ENCODE peak calls at places on chromosomes 16 and 17, in six cellular contexts. V is K562, E is GM12892, J is HepG2, W is H1, R is GM12878. I is an unnamed sample.

GRCh38 chr17:76063880-76064546 is 8.3 kb downstream of the SRP68 start:
- DNase-seq in V (no peak), W (no peak), R (no peak), E (no peak), J (no peak), I (no peak)

GRCh38 chr17:34712481-34713195 is 133.3 kb downstream of the TMEM132E start:
- DNase-seq in R (no peak), V (no peak), E (no peak), W (no peak), J (no peak), I (no peak)

GRCh38 chr16:15616068-15616467 is 26.9 kb downstream of the MARF1 start:
- DNase-seq in E (no peak), J (no peak), W (no peak), R (no peak), V (no peak), I (no peak)

GRCh38 chr16:67349172-67349571 is 22.6 kb downstream of the LRRC36 start:
- DNase-seq in R (no peak), V (peak), E (no peak), W (no peak), J (peak), I (no peak)

GRCh38 chr17:11383157-11383556 is 142.1 kb downstream of the SHISA6 start:
- DNase-seq in W (no peak), V (no peak), R (no peak), J (no peak), E (no peak), I (no peak)

GRCh38 chr16:85607331-85607765 is 5.8 kb upstream of the GSE1 start:
- DNase-seq in W (no peak), E (no peak), R (no peak), V (peak), J (no peak), I (no peak)

GRCh38 chr16:76535-77272 is 1.3 kb upstream of the MPG start:
- DNase-seq in R (no peak), W (no peak), V (peak), E (peak), J (peak), I (no peak)

GRCh38 chr17:31248986-31249385 is 48.1 kb downstream of the OMG start:
- DNase-seq in V (no peak), E (no peak), W (no peak), J (no peak), R (no peak), I (no peak)

GRCh38 chr17:50161023-50161910 is 4.5 kb upstream of the SGCA start:
- DNase-seq in W (no peak), J (peak), R (peak), V (peak), E (peak), I (peak)

GRCh38 chr17:5583426-5584382 is 605 bp downstream of the NLRP1 start:
- DNase-seq in V (peak), R (no peak), E (peak), W (no peak), J (no peak), I (no peak)

GRCh38 chr17:75240394-75241142 is 20.8 kb downstream of the GGA3 start:
- DNase-seq in J (peak), W (no peak), V (peak), R (no peak), E (no peak), I (peak)

GRCh38 chr17:1485748-1486376 is 6.6 kb downstream of the MYO1C start:
- DNase-seq in E (peak), W (no peak), R (no peak), J (no peak), V (peak), I (peak)

GRCh38 chr16:86347090-86347489 is 163.2 kb upstream of the FOXF1 start:
- DNase-seq in J (no peak), V (no peak), R (no peak), W (no peak), E (no peak), I (no peak)

GRCh38 chr17:63137163-63137562 is 171.1 kb downstream of the TANC2 start:
- DNase-seq in W (no peak), J (no peak), E (no peak), V (no peak), R (no peak), I (no peak)

GRCh38 chr17:63139356-63139755 is 173.3 kb downstream of the TANC2 start:
- DNase-seq in E (no peak), R (no peak), W (no peak), J (no peak), V (no peak), I (no peak)

GRCh38 chr17:63138713-63139112 is 172.7 kb downstream of the TANC2 start:
- DNase-seq in E (no peak), J (no peak), R (no peak), W (no peak), V (no peak), I (no peak)

GRCh38 chr17:63142836-63143235 is 176.8 kb downstream of the TANC2 start:
- DNase-seq in R (no peak), J (no peak), E (no peak), V (no peak), W (no peak), I (no peak)

GRCh38 chr17:63140255-63140654 is 174.2 kb downstream of the TANC2 start:
- DNase-seq in W (no peak), E (no peak), V (no peak), J (no peak), R (peak), I (no peak)
- TF ChIP-seq POLR2AphosphoS5 in W (no peak), E (no peak), V (no peak), J (no peak), R (no peak), I (no peak)

GRCh38 chr16:27084296-27085065 is 17.8 kb downstream of the C16orf82 start:
- DNase-seq in E (no peak), W (no peak), J (no peak), R (no peak), V (no peak), I (no peak)
- TF ChIP-seq TAF1 in E (no peak), W (no peak), J (no peak), R (no peak), V (no peak), I (no peak)

DNA sequence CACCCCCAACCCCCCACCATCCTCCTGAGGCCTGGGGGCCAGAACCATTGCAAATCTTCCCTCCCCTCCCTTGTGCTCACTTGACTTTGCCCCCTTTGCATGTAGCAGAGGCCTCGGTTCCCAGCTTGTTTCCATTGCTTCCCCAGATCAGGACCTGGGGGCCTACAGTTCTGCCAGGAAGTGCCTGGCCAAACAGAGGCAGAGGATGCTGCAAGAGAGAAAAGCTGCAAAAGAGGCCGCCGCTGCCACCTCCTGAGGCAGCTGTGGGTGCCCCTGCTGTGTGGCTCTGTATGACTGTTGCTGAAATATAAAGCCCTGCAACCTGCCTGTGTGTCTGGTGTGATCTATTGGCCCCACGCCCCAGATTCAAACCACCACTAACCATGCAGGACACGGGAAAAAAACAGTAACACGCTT is 2.3 kb downstream of the NDUFB10 start:
- DNase-seq in J (peak), W (no peak), R (no peak), V (no peak), E (no peak), I (no peak)
- TF ChIP-seq POLR2A in J (no peak), W (no peak), R (no peak), V (no peak), E (no peak), I (no peak)

GRCh38 chr17:81379523-81379942 is 15.7 kb upstream of the BAHCC1 start:
- DNase-seq in W (no peak), E (no peak), R (no peak), J (no peak), V (peak), I (no peak)
- TF ChIP-seq POLR2AphosphoS5 in W (no peak), E (no peak), R (no peak), J (no peak), V (no peak), I (no peak)

GRCh38 chr17:17890773-17891759 is 54.3 kb upstream of the SREBF1 start:
- DNase-seq in W (no peak), E (peak), R (no peak), J (peak), V (peak), I (peak)
- TF ChIP-seq TAF1 in W (no peak), E (no peak), R (no peak), J (no peak), V (no peak), I (no peak)

I was measured in GM12891.